ENCODE peak calls at places on chromosomes 16 and 17, in six cellular contexts. D is neural progenitor cell, O is HL-60, N is brain microvascular endothelial cell, T is GM23248, I is SJSA1. L is an unnamed sample.
A peak's percentile ranks its signal among the peaks of the same experiment; 100 is the strongest.

GRCh38 chr17:489758-490329 is 137.2 kb upstream of the RPH3AL start:
- DNase-seq in T (peak; percentile 75), D (peak; percentile 52), I (no peak), O (no peak), N (no peak), L (no peak)

GRCh38 chr17:31517524-31517923 is 126.0 kb downstream of the RAB11FIP4 start:
- DNase-seq in N (no peak), D (peak; percentile 69), I (no peak), T (no peak), O (no peak), L (no peak)

GRCh38 chr17:21460358-21460757 is 84.2 kb downstream of the KCNJ12 start:
- DNase-seq in T (no peak), D (no peak), O (no peak), I (no peak), N (peak; percentile 93), L (no peak)

GRCh38 chr16:48531011-48531962 is 78.7 kb downstream of the N4BP1 start:
- DNase-seq in D (no peak), N (no peak), T (peak; percentile 76), I (peak; percentile 36), O (no peak), L (no peak)

GRCh38 chr16:69396187-69397061 is 10.6 kb upstream of the TERF2 start:
- DNase-seq in D (peak; percentile 92), N (peak; percentile 89), T (peak; percentile 97), I (peak; percentile 80), O (peak; percentile 85), L (peak; percentile 80)

GRCh38 chr17:42405963-42406495 is 17.0 kb downstream of the CAVIN1 start:
- DNase-seq in O (no peak), N (peak; percentile 45), I (peak; percentile 75), D (peak; percentile 83), T (peak; percentile 89), L (no peak)

GRCh38 chr16:2037115-2037514 is 10.4 kb downstream of the NHERF2 start:
- DNase-seq in T (no peak), O (no peak), N (no peak), D (no peak), I (no peak), L (no peak)

GRCh38 chr16:87244646-87245197 is 72.5 kb downstream of the C16orf95 start:
- DNase-seq in N (no peak), I (no peak), O (no peak), T (no peak), D (no peak), L (no peak)

GRCh38 chr16:31167315-31167714 is 12.6 kb upstream of the FUS start:
- DNase-seq in T (no peak), I (no peak), D (no peak), O (no peak), N (no peak), L (no peak)

GRCh38 chr16:81885976-81886586 is 107.0 kb downstream of the PLCG2 start:
- DNase-seq in I (no peak), N (peak; percentile 16), T (peak; percentile 56), D (peak; percentile 60), O (no peak), L (no peak)

GRCh38 chr16:64846966-64847365 is 274.9 kb downstream of the CDH11 start:
- DNase-seq in I (no peak), T (no peak), N (no peak), O (no peak), D (no peak), L (no peak)

GRCh38 chr16:3266873-3267537 is 10.6 kb upstream of the MEFV start:
- DNase-seq in D (peak; percentile 18), I (no peak), T (peak; percentile 86), O (no peak), N (peak; percentile 20), L (no peak)

GRCh38 chr17:76373481-76373825 is 11.0 kb upstream of the SPHK1 start:
- DNase-seq in O (no peak), T (no peak), D (peak; percentile 33), I (no peak), N (no peak), L (no peak)

GRCh38 chr16:324451-325334 is 27.8 kb downstream of the AXIN1 start:
- DNase-seq in N (no peak), D (no peak), O (no peak), I (no peak), T (no peak), L (no peak)

GRCh38 chr17:80790981-80791742 is 200.5 kb upstream of the CHMP6 start:
- DNase-seq in N (peak; percentile 18), O (no peak), T (peak; percentile 24), I (no peak), D (no peak), L (no peak)

GRCh38 chr17:51434434-51435170 is 174.3 kb downstream of the UTP18 start:
- DNase-seq in O (no peak), D (no peak), N (no peak), T (no peak), I (no peak), L (peak; percentile 29)

GRCh38 chr16:47928008-47928407 is 227.8 kb downstream of the ABCC12 start:
- DNase-seq in D (no peak), T (no peak), O (no peak), I (no peak), N (no peak), L (no peak)

GRCh38 chr16:85103096-85104079 is 8.9 kb downstream of the CIBAR2 start:
- DNase-seq in O (no peak), I (no peak), D (no peak), T (no peak), N (no peak), L (no peak)
- H3K27ac ChIP-seq in O (no peak overlapping the region), I (no peak overlapping the region), D (no peak overlapping the region), T (no peak overlapping the region), N (no peak overlapping the region), L (no peak overlapping the region)

DNA sequence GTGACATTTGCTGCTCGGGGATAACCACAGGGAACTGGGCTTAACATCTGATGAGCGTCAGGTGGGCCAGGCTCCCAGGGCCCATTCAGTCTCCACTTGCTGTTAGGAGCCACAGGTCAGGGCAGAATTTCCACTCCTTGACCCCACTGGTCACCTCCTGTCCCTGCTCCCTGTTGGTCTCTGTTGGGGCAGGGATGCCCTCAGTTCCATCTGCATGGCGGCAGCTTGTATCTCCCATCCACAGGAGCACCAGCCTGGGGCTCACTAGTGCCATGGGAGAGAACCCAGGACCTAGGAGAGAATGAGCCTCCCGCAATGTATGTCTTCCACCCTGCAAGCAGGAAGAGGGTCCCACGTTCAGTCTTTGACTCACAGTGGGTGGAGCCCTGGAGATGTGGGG is 212.1 kb downstream of the CCDC182 start:
- DNase-seq in N (no peak), O (no peak), T (no peak), D (no peak), I (no peak), L (no peak)
- H3K27ac ChIP-seq in N (no peak overlapping the region), O (no peak overlapping the region), T (no peak overlapping the region), D (no peak overlapping the region), I (no peak overlapping the region), L (no peak overlapping the region)

GRCh38 chr16:66519482-66519881 is 30.4 kb downstream of the TK2 start:
- DNase-seq in O (no peak), N (no peak), D (no peak), I (peak; percentile 6), T (no peak), L (no peak)

GRCh38 chr16:66520406-66521194 is 29.3 kb downstream of the TK2 start:
- DNase-seq in N (no peak), T (no peak), I (no peak), O (peak; percentile 81), D (no peak), L (no peak)

GRCh38 chr16:66521951-66522771 is 27.8 kb downstream of the TK2 start:
- DNase-seq in I (peak; percentile 48), N (peak; percentile 87), D (no peak), O (peak; percentile 98), T (peak; percentile 75), L (peak; percentile 94)

GRCh38 chr16:66521227-66521626 is 28.7 kb downstream of the TK2 start:
- DNase-seq in O (no peak), D (no peak), T (no peak), I (no peak), N (no peak), L (no peak)

DNA sequence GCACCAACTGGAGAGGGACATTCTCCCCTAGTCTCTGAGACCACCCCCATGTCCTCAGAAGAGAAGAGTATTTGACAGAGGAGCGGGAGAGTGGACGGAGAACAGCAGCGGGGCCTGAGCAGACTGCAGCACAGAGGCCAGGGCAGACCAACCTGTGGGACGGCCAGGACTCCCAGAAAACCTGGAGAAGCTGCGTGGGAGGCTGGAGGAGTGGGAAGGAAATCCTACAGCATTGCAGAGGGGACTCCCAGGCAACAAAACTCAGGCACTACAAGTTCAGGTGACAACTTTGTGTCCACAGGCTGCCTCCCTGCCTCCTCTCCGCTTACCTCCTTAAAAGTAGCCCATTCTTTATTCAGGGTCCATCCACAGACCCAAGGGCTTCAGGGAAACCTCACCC is 29.9 kb downstream of the TK2 start:
- DNase-seq in D (no peak), N (no peak), I (no peak), O (no peak), T (no peak), L (no peak)
- H3K27ac ChIP-seq in D (no peak overlapping the region), N (no peak overlapping the region), I (no peak overlapping the region), O (peak overlapping the region; percentile 99), T (no peak overlapping the region), L (no peak overlapping the region)

GRCh38 chr16:56764835-56765234 is 34.9 kb downstream of the NUP93 start:
- DNase-seq in N (no peak), O (no peak), D (no peak), T (no peak), I (no peak), L (no peak)
- H3K27ac ChIP-seq in N (no peak overlapping the region), O (no peak overlapping the region), D (no peak overlapping the region), T (no peak overlapping the region), I (no peak overlapping the region), L (no peak overlapping the region)

DNA sequence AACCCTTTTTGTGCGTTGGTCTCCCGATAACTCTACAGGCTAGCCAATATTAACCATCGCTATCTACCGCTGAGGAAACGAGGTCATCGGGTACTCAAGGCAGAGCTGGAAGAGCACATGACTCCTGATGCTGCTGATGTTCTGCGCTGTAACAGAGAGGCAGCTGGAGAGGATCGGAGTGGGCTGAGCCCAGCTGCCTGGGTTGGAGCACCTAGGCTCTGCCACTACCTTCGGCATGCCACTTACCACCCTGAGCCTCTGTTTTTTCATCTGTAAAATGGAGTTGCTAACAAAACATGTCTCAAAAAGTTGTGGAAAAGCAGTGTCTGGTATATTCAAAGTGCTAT is 439 bp upstream of the SLC46A1 start:
- DNase-seq in D (peak; percentile 27), O (no peak), I (no peak), T (peak; percentile 15), N (no peak), L (no peak)
- H3K27ac ChIP-seq in D (no peak overlapping the region), O (no peak overlapping the region), I (no peak overlapping the region), T (no peak overlapping the region), N (no peak overlapping the region), L (peak overlapping the region; percentile 62)

GRCh38 chr16:7364054-7364407 is 31.4 kb downstream of the RBFOX1 start:
- DNase-seq in N (no peak), D (no peak), O (no peak), T (no peak), I (no peak), L (no peak)
- H3K27ac ChIP-seq in N (no peak overlapping the region), D (no peak overlapping the region), O (no peak overlapping the region), T (no peak overlapping the region), I (no peak overlapping the region), L (no peak overlapping the region)

DNA sequence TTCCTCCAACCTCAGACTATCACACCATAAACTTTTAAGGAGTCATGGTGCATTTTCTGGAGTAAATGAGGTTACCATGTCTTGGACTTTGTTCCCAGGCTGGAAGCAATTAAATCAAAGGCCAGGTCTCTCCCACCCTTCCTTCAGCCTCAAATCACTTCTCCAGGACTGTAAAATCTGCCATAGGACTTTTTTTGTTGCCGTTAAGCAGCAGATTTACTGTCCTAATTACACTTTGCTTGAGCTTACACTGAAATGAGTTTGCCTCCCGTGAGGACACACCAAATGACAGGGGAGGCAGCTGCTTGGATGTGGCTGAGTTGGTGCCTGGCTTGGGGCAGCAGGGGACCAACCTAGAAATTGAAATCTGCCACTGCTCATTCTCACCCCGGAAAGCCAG is 14.7 kb downstream of the DCAKD start:
- DNase-seq in I (no peak), D (no peak), O (no peak), T (no peak), N (no peak), L (no peak)
- H3K27ac ChIP-seq in I (no peak overlapping the region), D (no peak overlapping the region), O (no peak overlapping the region), T (no peak overlapping the region), N (no peak overlapping the region), L (no peak overlapping the region)